ENCODE peak calls at places on chromosomes 12 and 14, in five cellular contexts. One of them, this sample, is unnamed.

GRCh38 chr12:102356690-102357089 is 123.7 kb downstream of the IGF1 start:
- DNase-seq in activated naive CD4-positive, alpha-beta T cell treated with Interleukin-2 at 50 U/mL for 16 hours: no peak
- DNase-seq in PC-9: no peak
- DNase-seq in transverse colon: no peak
- DNase-seq in memory B cell: no peak
- DNase-seq in this sample: no peak

GRCh38 chr14:55092326-55092725 is 36.7 kb upstream of the LGALS3 start:
- DNase-seq in activated naive CD4-positive, alpha-beta T cell treated with Interleukin-2 at 50 U/mL for 16 hours: no peak
- DNase-seq in memory B cell: no peak
- DNase-seq in PC-9: no peak
- DNase-seq in transverse colon: no peak
- DNase-seq in this sample: no peak

GRCh38 chr12:52522346-52523011 is 2.3 kb upstream of the KRT5 start:
- DNase-seq in PC-9: peak; percentile 78
- DNase-seq in transverse colon: no peak
- DNase-seq in memory B cell: no peak
- DNase-seq in activated naive CD4-positive, alpha-beta T cell treated with Interleukin-2 at 50 U/mL for 16 hours: no peak
- DNase-seq in this sample: no peak

GRCh38 chr14:95432152-95433093 is 84.0 kb downstream of the SYNE3 start:
- DNase-seq in memory B cell: no peak
- DNase-seq in PC-9: peak; percentile 11
- DNase-seq in activated naive CD4-positive, alpha-beta T cell treated with Interleukin-2 at 50 U/mL for 16 hours: no peak
- DNase-seq in transverse colon: peak; percentile 38
- DNase-seq in this sample: no peak

GRCh38 chr12:2429032-2429431 is 365.7 kb upstream of the FKBP4 start:
- DNase-seq in PC-9: no peak
- DNase-seq in activated naive CD4-positive, alpha-beta T cell treated with Interleukin-2 at 50 U/mL for 16 hours: no peak
- DNase-seq in memory B cell: no peak
- DNase-seq in transverse colon: no peak
- DNase-seq in this sample: no peak

GRCh38 chr12:4506870-4507269 is 31.8 kb upstream of the RAD51AP1 start:
- DNase-seq in activated naive CD4-positive, alpha-beta T cell treated with Interleukin-2 at 50 U/mL for 16 hours: no peak
- DNase-seq in PC-9: no peak
- DNase-seq in memory B cell: no peak
- DNase-seq in transverse colon: no peak
- DNase-seq in this sample: no peak

GRCh38 chr14:76872796-76873432 is 46.7 kb downstream of the LRRC74A start:
- DNase-seq in PC-9: peak; percentile 78
- DNase-seq in transverse colon: peak; percentile 55
- DNase-seq in activated naive CD4-positive, alpha-beta T cell treated with Interleukin-2 at 50 U/mL for 16 hours: peak; percentile 74
- DNase-seq in memory B cell: peak; percentile 72
- DNase-seq in this sample: peak; percentile 62

GRCh38 chr14:60232185-60232584 is 16.8 kb upstream of the PPM1A start:
- DNase-seq in PC-9: no peak
- DNase-seq in activated naive CD4-positive, alpha-beta T cell treated with Interleukin-2 at 50 U/mL for 16 hours: no peak
- DNase-seq in transverse colon: no peak
- DNase-seq in memory B cell: no peak
- DNase-seq in this sample: no peak

GRCh38 chr12:69396041-69396440 is 36.5 kb downstream of the YEATS4 start:
- DNase-seq in transverse colon: no peak
- DNase-seq in memory B cell: no peak
- DNase-seq in PC-9: no peak
- DNase-seq in activated naive CD4-positive, alpha-beta T cell treated with Interleukin-2 at 50 U/mL for 16 hours: no peak
- DNase-seq in this sample: no peak

This sample was measured in T-helper 17 cell.